ENCODE peak calls at places on chromosomes 1 and 21, in four cellular contexts. Q is activated CD4-positive, alpha-beta T cell treated with anti-CD3 and anti-CD28 coated beads for 1 hour; W is mesendoderm; G is stimulated activated CD8-positive, alpha-beta memory T cell treated with anti-CD3 and anti-CD28 coated beads, Interleukin-4, amount 100 ng/mL, for 24 hours. O is an unnamed sample.

GRCh38 chr1:241482761-241483250 is 36.7 kb downstream of the FH start:
- DNase-seq in W (no peak), Q (no peak), G (no peak), O (no peak)

GRCh38 chr1:227776277-227776676 is 39.2 kb upstream of the PRSS38 start:
- DNase-seq in G (no peak), Q (no peak), W (no peak), O (no peak)

GRCh38 chr1:21378705-21379494 is 61.0 kb upstream of the NBPF3 start:
- DNase-seq in Q (no peak), W (no peak), G (no peak), O (no peak)

GRCh38 chr1:233025566-233025965 is 75.2 kb downstream of the NTPCR start:
- DNase-seq in Q (no peak), G (no peak), W (peak; percentile 50), O (no peak)

GRCh38 chr1:209749660-209750059 is 6.2 kb upstream of the TRAF3IP3 start:
- DNase-seq in Q (no peak), W (no peak), G (no peak), O (no peak)

GRCh38 chr1:227789881-227790400 is 25.5 kb upstream of the PRSS38 start:
- DNase-seq in G (no peak), Q (no peak), W (no peak), O (no peak)

GRCh38 chr21:41660748-41661147 is 106.1 kb downstream of the RIPK4 start:
- DNase-seq in Q (no peak), G (no peak), W (no peak), O (no peak)

GRCh38 chr1:46342084-46342656 is 1.6 kb downstream of the NSUN4 start:
- DNase-seq in W (peak; percentile 70), Q (no peak), G (no peak), O (peak; percentile 15)

GRCh38 chr1:7808253-7808844 is 24.3 kb downstream of the PER3 start:
- DNase-seq in G (no peak), Q (no peak), W (peak; percentile 48), O (no peak)

GRCh38 chr1:19735419-19736127 is 64.1 kb downstream of the TMCO4 start:
- DNase-seq in W (no peak), Q (no peak), G (no peak), O (no peak)

GRCh38 chr1:40630488-40631223 is 34.8 kb downstream of the RIMS3 start:
- DNase-seq in G (no peak), W (peak; percentile 76), Q (no peak), O (no peak)

GRCh38 chr1:201399352-201400126 is 415 bp upstream of the LAD1 start:
- DNase-seq in W (peak; percentile 73), Q (no peak), G (no peak), O (no peak)

GRCh38 chr1:45205000-45205909 is 1.1 kb downstream of the ZSWIM5 start:
- DNase-seq in W (peak; percentile 65), Q (no peak), G (no peak), O (no peak)

GRCh38 chr1:51063121-51063520 is 38.9 kb upstream of the C1orf185 start:
- DNase-seq in Q (no peak), G (no peak), W (peak; percentile 19), O (no peak)

GRCh38 chr1:5444365-5444890 is 547.8 kb downstream of the NPHP4 start:
- DNase-seq in W (no peak), Q (no peak), G (no peak), O (no peak)

GRCh38 chr21:35050348-35051286 is 1.5 kb upstream of the RUNX1 start:
- DNase-seq in G (no peak), W (no peak), Q (no peak), O (no peak)

GRCh38 chr1:172903581-172904220 is 147.0 kb downstream of the TNFSF18 start:
- DNase-seq in W (no peak), G (no peak), Q (no peak), O (no peak)

GRCh38 chr21:28856588-28857250 is 136.0 kb downstream of the LTN1 start:
- DNase-seq in G (no peak), Q (no peak), W (peak; percentile 34), O (no peak)

GRCh38 chr1:202952818-202953217 is 5.3 kb downstream of the ADIPOR1 start:
- DNase-seq in Q (no peak), W (no peak), G (no peak), O (no peak)

GRCh38 chr1:234173968-234174367 is 199.3 kb upstream of the COA6 start:
- DNase-seq in G (no peak), W (no peak), Q (no peak), O (no peak)

GRCh38 chr21:44537930-44538911 is 1.8 kb downstream of the KRTAP10-1 start:
- DNase-seq in W (no peak), Q (peak; percentile 6), G (no peak), O (peak; percentile 5)

GRCh38 chr21:41639766-41640165 is 127.1 kb downstream of the RIPK4 start:
- DNase-seq in G (no peak), W (no peak), Q (no peak), O (no peak)

GRCh38 chr1:74463301-74463988 is 49.0 kb downstream of the LRRC53 start:
- DNase-seq in W (no peak), G (no peak), Q (no peak), O (no peak)

GRCh38 chr1:113036639-113037321 is 36.2 kb upstream of the LRIG2 start:
- DNase-seq in G (no peak), Q (no peak), W (peak; percentile 72), O (no peak)

GRCh38 chr1:73839922-73840321 is 358.1 kb downstream of the LRRIQ3 start:
- DNase-seq in Q (no peak), G (no peak), W (peak; percentile 13), O (no peak)

GRCh38 chr1:199073166-199073565 is 434.3 kb downstream of the PTPRC start:
- DNase-seq in W (no peak), G (no peak), Q (no peak), O (no peak)

GRCh38 chr1:91742848-91743292 is 143.1 kb downstream of the TGFBR3 start:
- DNase-seq in Q (no peak), G (no peak), W (no peak), O (no peak)

GRCh38 chr1:88180449-88181108 is 503.5 kb upstream of the PKN2 start:
- DNase-seq in Q (peak; percentile 25), W (peak; percentile 92), G (peak; percentile 28), O (peak; percentile 49)

GRCh38 chr1:241090798-241091197 is 266.2 kb downstream of the RGS7 start:
- DNase-seq in G (no peak), Q (no peak), W (no peak), O (no peak)

GRCh38 chr1:39898146-39898545 is 3.6 kb downstream of the MYCL start:
- DNase-seq in W (peak; percentile 52), Q (no peak), G (no peak), O (no peak)

GRCh38 chr1:224613486-224613885 is 2.6 kb upstream of the CNIH3 start:
- DNase-seq in W (no peak), G (no peak), Q (no peak), O (no peak)

O was measured in T-helper 1 cell.